ENCODE peak calls at places on chromosomes 13 and 19, in seven cellular contexts. C is HepG2; X is prostate gland; L is CD8-positive, alpha-beta T cell; F is H1; B is colonic mucosa; T is thoracic aorta. N is an unnamed sample.

GRCh38 chr19:56538761-56539263 is at the start of gene ZFP28:
- DNase-seq in C (no peak), X (peak; percentile 73), L (peak; percentile 60), F (no peak), B (peak; percentile 81), T (peak; percentile 31), N (no peak)

GRCh38 chr13:34926513-34926912 is 15.6 kb upstream of the NBEA start:
- DNase-seq in C (no peak), X (no peak), L (no peak), F (no peak), B (no peak), T (no peak), N (peak; percentile 16)

GRCh38 chr13:74675185-74675584 is 541.0 kb upstream of the KLF12 start:
- DNase-seq in C (no peak), X (no peak), L (no peak), F (no peak), B (no peak), T (no peak), N (no peak)

GRCh38 chr19:45862271-45862563 is 730 bp downstream of the SYMPK start:
- DNase-seq in C (no peak), X (no peak), L (no peak), F (no peak), B (no peak), T (no peak), N (no peak)

GRCh38 chr13:97780486-97780885 is 173.0 kb upstream of the IPO5 start:
- DNase-seq in C (no peak), X (no peak), L (no peak), F (no peak), B (no peak), T (no peak), N (no peak)

GRCh38 chr19:17754634-17755532 is 3.6 kb downstream of the FCHO1 start:
- DNase-seq in C (no peak), X (no peak), L (no peak), F (no peak), B (no peak), T (no peak), N (no peak)

GRCh38 chr13:106354961-106355360 is 180.5 kb downstream of the EFNB2 start:
- DNase-seq in C (no peak), X (no peak), L (no peak), F (no peak), B (peak; percentile 63), T (no peak), N (no peak)

GRCh38 chr13:91946498-91947070 is 548.2 kb downstream of the GPC5 start:
- DNase-seq in C (peak; percentile 44), X (no peak), L (no peak), F (no peak), B (no peak), T (no peak), N (no peak)

GRCh38 chr19:18879579-18880373 is 16.2 kb downstream of the CERS1 start:
- DNase-seq in C (no peak), X (no peak), L (no peak), F (no peak), B (peak; percentile 87), T (no peak), N (peak; percentile 16)

GRCh38 chr19:2385053-2385721 is 25.1 kb downstream of the TMPRSS9 start:
- DNase-seq in C (peak; percentile 81), X (peak; percentile 70), L (no peak), F (peak; percentile 75), B (peak; percentile 66), T (no peak), N (no peak)

GRCh38 chr19:51131780-51132680 is 7.3 kb downstream of the SIGLEC9 start:
- DNase-seq in C (no peak), X (no peak), L (peak; percentile 42), F (no peak), B (peak; percentile 32), T (no peak), N (no peak)

GRCh38 chr13:33932765-33933406 is 114.9 kb downstream of the RFC3 start:
- DNase-seq in C (no peak), X (no peak), L (no peak), F (no peak), B (no peak), T (no peak), N (no peak)

GRCh38 chr13:34357435-34358232 is 539.7 kb downstream of the RFC3 start:
- DNase-seq in C (no peak), X (no peak), L (no peak), F (no peak), B (no peak), T (no peak), N (no peak)

GRCh38 chr19:49327878-49328544 is 3.0 kb upstream of the SLC6A16 start:
- DNase-seq in C (peak; percentile 21), X (no peak), L (peak; percentile 25), F (no peak), B (peak; percentile 36), T (no peak), N (peak; percentile 49)

DNA sequence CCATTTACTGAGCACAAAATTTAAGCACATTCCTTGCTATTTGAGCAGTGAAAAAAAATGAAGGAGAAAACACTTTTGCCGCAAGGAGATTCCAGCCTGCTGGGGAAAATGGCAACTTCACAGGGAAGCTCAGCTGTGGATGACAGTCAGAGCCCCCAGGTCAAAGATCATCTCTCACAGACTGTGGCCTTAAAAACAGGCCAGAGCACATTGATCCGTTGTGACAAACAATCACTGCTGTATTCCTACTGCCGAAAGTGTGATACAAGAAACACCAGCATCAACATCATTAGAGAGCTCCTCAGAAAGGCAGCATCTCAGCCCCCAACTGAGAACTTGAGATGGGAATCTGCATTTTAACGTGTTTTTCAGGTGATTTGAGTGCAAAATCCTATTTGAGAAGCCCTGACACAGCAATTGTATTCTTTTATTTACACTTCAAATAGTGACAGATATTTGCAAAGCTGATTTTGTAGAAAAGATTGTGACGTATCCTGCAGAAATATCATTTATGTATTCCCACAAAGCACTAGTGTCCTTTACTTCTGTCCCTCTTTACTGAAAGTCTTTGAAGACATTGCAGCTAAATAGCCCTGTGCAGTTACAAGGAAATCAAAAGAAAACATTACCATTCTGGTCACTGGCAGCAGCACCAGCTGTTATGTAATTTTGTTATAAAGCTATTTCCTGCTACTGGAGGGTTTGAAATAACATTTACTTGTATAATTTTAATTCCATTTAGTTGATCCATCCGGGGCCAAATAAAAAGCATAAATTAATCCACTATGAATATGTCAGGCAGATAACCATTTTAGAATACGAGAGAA is 652.0 kb downstream of the LIG4 start:
- DNase-seq in C (peak; percentile 0), X (no peak), L (no peak), F (no peak), B (no peak), T (no peak), N (no peak)
- H3K4me3 ChIP-seq in C (no peak overlapping the region), X (no peak overlapping the region), L (no peak overlapping the region), F (no peak overlapping the region), B (no peak overlapping the region), T (no peak overlapping the region), N (no peak overlapping the region)

GRCh38 chr19:42282036-42282762 is 13.1 kb downstream of the CIC start:
- DNase-seq in C (no peak), X (no peak), L (no peak), F (no peak), B (no peak), T (no peak), N (no peak)
- H3K4me1 ChIP-seq in C (peaks cover 67% of the 10 kb centered on the region), X (peaks cover 45% of the 10 kb centered on the region), L (peaks cover 48% of the 10 kb centered on the region), F (peaks cover 29% of the 10 kb centered on the region), B (peaks cover 42% of the 10 kb centered on the region), T (peaks cover 55% of the 10 kb centered on the region), N (peaks cover 58% of the 10 kb centered on the region)

DNA sequence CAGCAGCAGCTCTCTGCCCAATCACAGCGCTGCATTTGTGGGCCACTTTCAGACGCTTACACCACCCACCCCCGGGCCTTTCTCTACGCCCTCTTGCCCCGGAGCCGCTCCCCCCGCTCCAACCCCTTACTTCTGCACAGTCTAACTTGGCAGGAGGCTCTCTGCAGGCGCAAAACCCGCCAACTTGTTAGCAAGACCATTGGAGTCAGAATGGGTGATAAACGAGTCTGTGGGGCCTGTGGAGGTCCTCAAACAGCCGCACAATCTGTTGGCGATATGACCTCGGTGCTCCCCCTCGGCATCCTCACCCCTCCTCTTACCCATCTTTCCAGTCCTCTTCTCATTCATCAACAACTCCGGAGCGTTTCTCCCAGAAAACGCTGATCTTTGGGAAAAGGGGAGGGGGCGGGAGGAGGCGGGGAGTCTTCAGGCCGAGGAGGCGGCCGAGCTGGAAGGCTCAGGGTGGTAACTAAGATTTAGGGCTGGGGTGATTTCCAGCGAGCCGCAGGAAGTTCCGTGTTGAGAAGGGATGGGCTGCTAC is 4.2 kb downstream of the SOX21 start:
- DNase-seq in C (no peak), X (no peak), L (no peak), F (no peak), B (no peak), T (no peak), N (no peak)
- H3K36me3 ChIP-seq in C (no peaks in the 10 kb centered on the region), X (no peaks in the 10 kb centered on the region), L (no peaks in the 10 kb centered on the region), F (no peaks in the 10 kb centered on the region), B (no peaks in the 10 kb centered on the region), T (no peaks in the 10 kb centered on the region), N (no peaks in the 10 kb centered on the region)

DNA sequence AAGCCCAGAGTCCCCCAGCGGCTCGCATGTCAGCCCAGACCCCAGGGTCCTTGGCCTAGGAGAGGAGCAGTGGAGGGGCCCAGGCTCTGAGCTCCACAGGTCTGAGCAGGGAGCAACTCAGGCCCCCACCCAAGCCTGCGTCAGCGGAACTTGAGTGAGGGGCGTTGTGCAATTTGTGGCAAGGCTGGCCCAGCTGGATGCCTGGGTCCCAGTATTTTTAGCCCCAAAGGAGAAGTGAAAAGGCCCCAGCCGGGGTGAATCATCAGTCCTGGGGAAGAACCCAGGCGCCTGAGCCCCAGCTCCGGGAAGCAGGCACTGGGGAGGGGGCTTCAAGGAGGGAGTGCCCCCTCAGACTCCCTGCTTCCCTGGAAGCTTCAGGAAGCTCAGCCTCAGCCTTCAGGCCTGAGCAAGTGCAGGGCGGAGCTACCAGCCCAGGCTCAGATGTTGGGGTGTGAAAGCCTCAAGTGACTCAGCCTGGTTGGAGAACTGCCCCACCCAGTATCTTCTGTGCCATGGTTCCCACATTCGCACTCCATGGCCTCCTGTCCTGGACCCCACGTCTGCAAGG is 7.2 kb downstream of the MED29 start:
- DNase-seq in C (peak; percentile 36), X (no peak), L (no peak), F (no peak), B (peak; percentile 89), T (no peak), N (no peak)
- H3K4me3 ChIP-seq in C (peak overlapping the region; percentile 34), X (no peak overlapping the region), L (peak overlapping the region; percentile 12), F (no peak overlapping the region), B (peak overlapping the region; percentile 10), T (peak overlapping the region; percentile 42), N (no peak overlapping the region)

DNA sequence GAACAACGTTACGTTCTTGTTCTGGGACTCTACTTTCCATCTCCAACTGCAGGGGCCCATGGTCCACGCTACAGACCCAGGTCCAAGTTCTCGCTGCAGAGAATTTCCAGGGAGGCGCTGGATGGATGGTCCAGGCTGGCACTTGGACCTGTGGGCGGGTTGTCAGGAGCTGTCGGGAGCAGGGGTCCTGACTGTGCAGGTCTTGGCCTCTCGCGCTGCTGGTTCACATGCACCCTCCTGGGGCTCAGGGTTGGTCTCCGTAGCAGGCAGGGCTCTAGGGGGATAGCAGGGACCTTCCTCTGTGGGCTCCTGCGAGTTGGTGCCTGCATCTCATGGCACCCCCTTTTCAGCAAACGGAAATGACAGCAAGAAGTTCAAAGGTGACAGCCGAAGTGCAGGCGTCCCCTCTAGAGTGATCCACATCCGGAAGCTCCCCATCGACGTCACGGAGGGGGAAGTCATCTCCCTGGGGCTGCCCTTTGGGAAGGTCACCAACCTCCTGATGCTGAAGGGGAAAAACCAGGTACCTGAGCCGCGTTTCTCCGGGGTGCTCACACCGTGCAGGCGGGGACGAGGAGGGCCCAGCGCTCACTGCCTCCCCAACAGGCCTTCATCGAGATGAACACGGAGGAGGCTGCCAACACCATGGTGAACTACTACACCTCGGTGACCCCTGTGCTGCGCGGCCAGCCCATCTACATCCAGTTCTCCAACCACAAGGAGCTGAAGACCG is 6.6 kb downstream of the PTBP1 start:
- DNase-seq in C (no peak), X (no peak), L (no peak), F (no peak), B (no peak), T (no peak), N (no peak)
- H3K4me1 ChIP-seq in C (peaks cover 35% of the 10 kb centered on the region), X (peaks cover 42% of the 10 kb centered on the region), L (peaks cover 42% of the 10 kb centered on the region), F (peaks cover 13% of the 10 kb centered on the region), B (peaks cover 28% of the 10 kb centered on the region), T (peaks cover 36% of the 10 kb centered on the region), N (peaks cover 49% of the 10 kb centered on the region)

N was measured in CD4-positive, CD25-positive, alpha-beta regulatory T cell.